ENCODE peak calls at places on chromosomes 1 and 21, in eight cellular contexts. T, S, R, C, Q, I, D and F are unnamed samples.

GRCh38 chr1:8506995-8507615 is 189.2 kb downstream of the SLC45A1 start:
- DNase-seq in T (no peak), S (no peak), R (no peak), C (no peak), Q (no peak), I (no peak), D (no peak), F (no peak)

GRCh38 chr21:45329261-45330074 is 41.8 kb upstream of the POFUT2 start:
- DNase-seq in T (no peak), S (no peak), R (no peak), C (peak), Q (peak), I (peak), D (no peak), F (no peak)

GRCh38 chr1:40844079-40844478 is 18.1 kb downstream of the CITED4 start:
- DNase-seq in T (no peak), S (no peak), R (no peak), C (no peak), Q (no peak), I (no peak), D (no peak), F (no peak)

GRCh38 chr1:231240531-231240882 is 505 bp upstream of the GNPAT start:
- DNase-seq in T (no peak), S (no peak), R (no peak), C (no peak), Q (no peak), I (peak), D (no peak), F (no peak)

GRCh38 chr21:31879911-31880310 is 7.1 kb downstream of the HUNK start:
- DNase-seq in T (no peak), S (no peak), R (no peak), C (no peak), Q (no peak), I (no peak), D (no peak), F (no peak)

GRCh38 chr1:1435911-1436633 is 582 bp downstream of the VWA1 start:
- DNase-seq in T (no peak), S (no peak), R (no peak), C (no peak), Q (peak), I (peak), D (no peak), F (no peak)

GRCh38 chr1:33382651-33383415 is 48.1 kb downstream of the PHC2 start:
- DNase-seq in T (no peak), S (no peak), R (no peak), C (no peak), Q (peak), I (no peak), D (no peak), F (no peak)

GRCh38 chr1:155329980-155330598 is 9.4 kb downstream of the RUSC1 start:
- DNase-seq in T (no peak), S (no peak), R (no peak), C (no peak), Q (no peak), I (no peak), D (no peak), F (no peak)

GRCh38 chr1:3746784-3747521 is 5.3 kb upstream of the CCDC27 start:
- DNase-seq in T (peak), S (peak), R (peak), C (peak), Q (peak), I (peak), D (peak), F (peak)

GRCh38 chr21:36320421-36321324 is 676 bp downstream of the MORC3 start:
- DNase-seq in T (peak), S (peak), R (no peak), C (peak), Q (peak), I (peak), D (no peak), F (peak)

GRCh38 chr1:160209041-160209655 is 4.0 kb downstream of the PEA15 start:
- DNase-seq in T (no peak), S (no peak), R (no peak), C (no peak), Q (no peak), I (no peak), D (no peak), F (no peak)

GRCh38 chr21:38794978-38795377 is 10.8 kb upstream of the ETS2 start:
- DNase-seq in T (no peak), S (peak), R (no peak), C (no peak), Q (no peak), I (no peak), D (no peak), F (no peak)

GRCh38 chr1:20124451-20125057 is 5.2 kb upstream of the PLA2G2D start:
- DNase-seq in T (peak), S (no peak), R (no peak), C (peak), Q (peak), I (no peak), D (no peak), F (no peak)

GRCh38 chr1:63915121-63915520 is 141.3 kb downstream of the ROR1 start:
- DNase-seq in T (no peak), S (no peak), R (no peak), C (no peak), Q (no peak), I (no peak), D (no peak), F (peak)

GRCh38 chr1:234647758-234648157 is 37.8 kb upstream of the IRF2BP2 start:
- DNase-seq in T (no peak), S (no peak), R (no peak), C (no peak), Q (no peak), I (no peak), D (no peak), F (no peak)

GRCh38 chr1:42957229-42957879 is 1.3 kb downstream of the SLC2A1 start:
- DNase-seq in T (no peak), S (no peak), R (peak), C (no peak), Q (no peak), I (no peak), D (no peak), F (no peak)

GRCh38 chr1:211653907-211654553 is 21.4 kb downstream of the NEK2 start:
- DNase-seq in T (no peak), S (no peak), R (no peak), C (peak), Q (no peak), I (no peak), D (no peak), F (no peak)

GRCh38 chr1:203351037-203351625 is at the start of gene FMOD:
- DNase-seq in T (peak), S (no peak), R (no peak), C (no peak), Q (peak), I (no peak), D (no peak), F (no peak)

GRCh38 chr1:170460379-170460778 is 71.6 kb upstream of the GORAB start:
- DNase-seq in T (no peak), S (no peak), R (no peak), C (no peak), Q (no peak), I (no peak), D (no peak), F (no peak)

GRCh38 chr1:38559180-38559874 is 300.2 kb downstream of the RRAGC start:
- DNase-seq in T (no peak), S (no peak), R (peak), C (no peak), Q (peak), I (peak), D (peak), F (peak)

GRCh38 chr21:43337901-43338655 is 88.9 kb downstream of the SIK1 start:
- DNase-seq in T (no peak), S (peak), R (no peak), C (no peak), Q (no peak), I (no peak), D (no peak), F (no peak)

GRCh38 chr1:119327436-119328155 is 41.0 kb upstream of the HAO2 start:
- DNase-seq in T (no peak), S (peak), R (no peak), C (no peak), Q (no peak), I (no peak), D (no peak), F (peak)

GRCh38 chr1:41390171-41390570 is 28.9 kb downstream of the FOXO6 start:
- DNase-seq in T (no peak), S (no peak), R (no peak), C (no peak), Q (no peak), I (no peak), D (no peak), F (no peak)

GRCh38 chr1:41811978-41812852 is 106.5 kb downstream of the HIVEP3 start:
- DNase-seq in T (peak), S (peak), R (no peak), C (peak), Q (peak), I (no peak), D (peak), F (no peak)

GRCh38 chr1:10378071-10378841 is 20.6 kb upstream of the PGD start:
- DNase-seq in T (peak), S (no peak), R (no peak), C (no peak), Q (peak), I (no peak), D (no peak), F (no peak)

GRCh38 chr1:17475729-17476128 is 36.3 kb upstream of the RCC2 start:
- DNase-seq in T (peak), S (no peak), R (no peak), C (peak), Q (peak), I (no peak), D (no peak), F (no peak)

GRCh38 chr1:214438059-214438458 is 113.3 kb downstream of the PTPN14 start:
- DNase-seq in T (no peak), S (peak), R (no peak), C (no peak), Q (peak), I (no peak), D (no peak), F (no peak)

GRCh38 chr1:223700388-223700918 is 11.9 kb upstream of the CAPN2 start:
- DNase-seq in T (no peak), S (no peak), R (no peak), C (peak), Q (no peak), I (no peak), D (no peak), F (no peak)

GRCh38 chr1:41700986-41701535 is 216.6 kb upstream of the EDN2 start:
- DNase-seq in T (no peak), S (no peak), R (no peak), C (no peak), Q (no peak), I (no peak), D (no peak), F (no peak)

GRCh38 chr1:169207825-169208520 is 101.5 kb downstream of the ATP1B1 start:
- DNase-seq in T (no peak), S (no peak), R (no peak), C (no peak), Q (no peak), I (no peak), D (no peak), F (no peak)

GRCh38 chr1:7650801-7651200 is 120.3 kb upstream of the VAMP3 start:
- DNase-seq in T (no peak), S (peak), R (no peak), C (no peak), Q (no peak), I (no peak), D (no peak), F (no peak)

GRCh38 chr1:22457356-22457755 is 5.7 kb downstream of the ZBTB40 start:
- DNase-seq in T (no peak), S (no peak), R (no peak), C (no peak), Q (no peak), I (no peak), D (no peak), F (no peak)

GRCh38 chr1:53025034-53025777 is 36.8 kb upstream of the PODN start:
- DNase-seq in T (no peak), S (peak), R (no peak), C (peak), Q (peak), I (no peak), D (no peak), F (no peak)

GRCh38 chr1:25039229-25039628 is 109.2 kb upstream of the RUNX3 start:
- DNase-seq in T (no peak), S (no peak), R (no peak), C (no peak), Q (no peak), I (no peak), D (no peak), F (no peak)